ENCODE peak calls at places on chromosomes 12 and 14, in ten cellular contexts. M is iris pigment epithelial cell, Y is right cardiac atrium, O is endothelial cell, I is fibroblast of pulmonary artery, D is NCI-H748 treated with DMSO at 0.1 percent for 48 hours, Z is upper lobe of right lung, P is iPS DF 6.9, W is ecto neural progenitor cell, X is A549. N is an unnamed sample.

GRCh38 chr12:2294651-2295475 is 242.1 kb downstream of the CACNA1C start:
- DNase-seq in I (peak), X (no peak), M (peak), Z (peak), O (no peak), P (no peak), D (no peak), Y (peak), W (no peak), N (no peak)

GRCh38 chr12:124663206-124663605 is 95.8 kb upstream of the NCOR2 start:
- DNase-seq in Z (no peak), P (no peak), Y (peak), D (no peak), W (no peak), M (no peak), O (no peak), I (no peak), X (no peak), N (no peak)

GRCh38 chr14:100442473-100443260 is 119.5 kb downstream of the SLC25A47 start:
- DNase-seq in Z (no peak), D (no peak), O (no peak), P (no peak), M (no peak), Y (no peak), W (no peak), I (no peak), X (no peak), N (no peak)

GRCh38 chr12:55681142-55682077 is 26.3 kb downstream of the ITGA7 start:
- DNase-seq in O (peak), Z (peak), X (peak), W (peak), D (no peak), Y (peak), M (peak), P (peak), I (peak), N (no peak)

GRCh38 chr14:52914295-52914694 is 36.6 kb downstream of the FERMT2 start:
- DNase-seq in M (no peak), Y (no peak), P (no peak), W (no peak), I (no peak), O (no peak), Z (no peak), X (no peak), D (no peak), N (no peak)

GRCh38 chr12:103774977-103775560 is 66.0 kb downstream of the NT5DC3 start:
- DNase-seq in O (no peak), W (no peak), D (no peak), Z (no peak), M (no peak), I (no peak), P (no peak), Y (no peak), X (no peak), N (no peak)

GRCh38 chr14:61632401-61633195 is 62.7 kb upstream of the HIF1A start:
- DNase-seq in I (no peak), D (no peak), O (no peak), P (no peak), X (no peak), M (no peak), Z (no peak), Y (no peak), W (no peak), N (no peak)

GRCh38 chr14:95257521-95257920 is 62.2 kb downstream of the CLMN start:
- DNase-seq in X (no peak), Z (no peak), W (no peak), P (no peak), D (no peak), M (no peak), Y (no peak), I (no peak), O (no peak), N (no peak)

GRCh38 chr14:62081012-62081612 is 318.9 kb downstream of the SNAPC1 start:
- DNase-seq in Z (no peak), M (no peak), X (no peak), O (no peak), P (no peak), I (no peak), D (no peak), W (no peak), Y (no peak), N (no peak)

GRCh38 chr12:96487214-96487613 is 2.2 kb upstream of the CFAP54 start:
- DNase-seq in D (no peak), W (no peak), P (no peak), O (no peak), X (peak), I (peak), M (peak), Y (no peak), Z (no peak), N (no peak)

GRCh38 chr14:99065551-99065950 is 206.4 kb downstream of the BCL11B start:
- DNase-seq in O (no peak), Y (no peak), I (no peak), W (no peak), X (peak), M (no peak), Z (no peak), D (no peak), P (no peak), N (no peak)

GRCh38 chr12:79687711-79688270 is 3.0 kb downstream of the PAWR start:
- DNase-seq in M (peak), Y (no peak), W (no peak), Z (no peak), O (no peak), X (no peak), D (no peak), P (no peak), I (no peak), N (no peak)

GRCh38 chr12:111838353-111838752 is 3.7 kb upstream of the MAPKAPK5 start:
- DNase-seq in O (no peak), D (no peak), P (no peak), Y (no peak), I (no peak), M (no peak), W (no peak), Z (no peak), X (no peak), N (no peak)

GRCh38 chr14:74508292-74508731 is 14.7 kb downstream of the ISCA2 start:
- DNase-seq in P (no peak), M (no peak), I (peak), X (no peak), Z (peak), W (peak), Y (no peak), D (no peak), O (peak), N (no peak)

GRCh38 chr14:76900406-76901085 is 74.3 kb downstream of the LRRC74A start:
- DNase-seq in M (no peak), Z (no peak), W (no peak), O (no peak), X (no peak), P (no peak), D (no peak), Y (no peak), I (no peak), N (no peak)

GRCh38 chr12:122250047-122250446 is 16.2 kb downstream of the VPS33A start:
- DNase-seq in D (no peak), M (no peak), Z (no peak), Y (no peak), P (no peak), I (no peak), W (no peak), O (no peak), X (no peak), N (no peak)

GRCh38 chr12:103169-103981 is 36.8 kb downstream of the IQSEC3 start:
- DNase-seq in Z (peak), O (no peak), P (no peak), Y (no peak), W (peak), M (no peak), I (no peak), D (peak), X (peak), N (peak)

GRCh38 chr12:113770389-113770865 is 195.7 kb downstream of the RBM19 start:
- DNase-seq in I (no peak), D (no peak), Z (no peak), Y (no peak), W (peak), M (no peak), P (no peak), X (no peak), O (no peak), N (no peak)

GRCh38 chr12:48865141-48865440 is 579 bp downstream of the RND1 start:
- DNase-seq in X (no peak), Y (no peak), P (no peak), Z (no peak), O (no peak), W (no peak), M (no peak), D (no peak), I (no peak), N (no peak)

GRCh38 chr14:100536141-100536540 is 51.1 kb downstream of the BEGAIN start:
- DNase-seq in Z (peak), W (no peak), O (no peak), I (no peak), Y (no peak), D (no peak), M (no peak), P (no peak), X (no peak), N (no peak)

GRCh38 chr14:101030586-101030985 is 127.1 kb upstream of the RTL1 start:
- DNase-seq in D (no peak), W (no peak), Z (peak), I (no peak), P (no peak), O (no peak), Y (no peak), M (no peak), X (no peak), N (no peak)

GRCh38 chr12:14086838-14087237 is 105.4 kb upstream of the GRIN2B start:
- DNase-seq in X (no peak), Z (no peak), P (no peak), M (no peak), Y (no peak), W (no peak), O (no peak), D (no peak), I (no peak), N (no peak)

GRCh38 chr12:51171884-51172514 is 936 bp downstream of the TFCP2 start:
- DNase-seq in W (no peak), D (no peak), O (peak), P (no peak), M (peak), I (peak), Z (no peak), Y (no peak), X (no peak), N (no peak)

GRCh38 chr12:11892065-11892391 is 178.7 kb upstream of the BCL2L14 start:
- DNase-seq in O (no peak), P (no peak), I (no peak), W (no peak), Y (no peak), X (no peak), M (no peak), Z (no peak), D (no peak), N (no peak)

GRCh38 chr12:121278450-121279375 is 17.8 kb downstream of the CAMKK2 start:
- DNase-seq in X (no peak), M (no peak), D (no peak), I (peak), O (no peak), P (no peak), Z (no peak), W (no peak), Y (peak), N (no peak)

GRCh38 chr12:68919581-68920239 is 13.3 kb downstream of the CPM start:
- DNase-seq in P (no peak), I (no peak), X (no peak), W (no peak), Y (no peak), Z (no peak), D (no peak), M (no peak), O (no peak), N (no peak)

GRCh38 chr12:38588618-38589309 is 272.2 kb downstream of the ALG10B start:
- DNase-seq in P (no peak), X (no peak), W (no peak), O (no peak), D (no peak), Y (no peak), Z (no peak), I (peak), M (peak), N (no peak)

GRCh38 chr12:66132408-66132807 is 1.9 kb upstream of the LLPH start:
- DNase-seq in M (peak), Y (no peak), X (no peak), O (no peak), D (no peak), P (no peak), Z (no peak), I (peak), W (no peak), N (no peak)

N was measured in NCI-H187 treated with DMSO at 0.1 percent for 48 hours.